ENCODE peak calls at places on chromosomes 3 and 15, in six cellular contexts. One of them, this sample, is unnamed.

GRCh38 chr3:21672303-21672702 is 78.7 kb downstream of the ZNF385D start:
- DNase-seq in endothelial cell: no peak
- DNase-seq in astrocyte of the spinal cord: peak; percentile 92
- DNase-seq in PC-3: peak; percentile 94
- DNase-seq in choroid plexus epithelial cell: peak; percentile 60
- DNase-seq in progenitor cell of endocrine pancreas: no peak
- DNase-seq in this sample: no peak

GRCh38 chr3:52454235-52454937 is 545 bp upstream of the TNNC1 start:
- DNase-seq in choroid plexus epithelial cell: no peak
- DNase-seq in PC-3: no peak
- DNase-seq in endothelial cell: no peak
- DNase-seq in astrocyte of the spinal cord: no peak
- DNase-seq in progenitor cell of endocrine pancreas: no peak
- DNase-seq in this sample: no peak

GRCh38 chr15:101180620-101181307 is 71.1 kb downstream of the CHSY1 start:
- DNase-seq in astrocyte of the spinal cord: no peak
- DNase-seq in progenitor cell of endocrine pancreas: no peak
- DNase-seq in endothelial cell: no peak
- DNase-seq in choroid plexus epithelial cell: no peak
- DNase-seq in PC-3: no peak
- DNase-seq in this sample: no peak

GRCh38 chr15:63587527-63587926 is 9.7 kb upstream of the FBXL22 start:
- DNase-seq in astrocyte of the spinal cord: peak; percentile 30
- DNase-seq in endothelial cell: no peak
- DNase-seq in PC-3: peak; percentile 70
- DNase-seq in choroid plexus epithelial cell: peak; percentile 36
- DNase-seq in progenitor cell of endocrine pancreas: no peak
- DNase-seq in this sample: no peak

GRCh38 chr15:47366884-47367283 is 350.4 kb upstream of the SEMA6D start:
- DNase-seq in choroid plexus epithelial cell: no peak
- DNase-seq in progenitor cell of endocrine pancreas: no peak
- DNase-seq in astrocyte of the spinal cord: no peak
- DNase-seq in PC-3: peak; percentile 12
- DNase-seq in endothelial cell: no peak
- DNase-seq in this sample: no peak

GRCh38 chr3:197782230-197782629 is 8.8 kb upstream of the LRCH3 start:
- DNase-seq in endothelial cell: no peak
- DNase-seq in PC-3: no peak
- DNase-seq in astrocyte of the spinal cord: no peak
- DNase-seq in progenitor cell of endocrine pancreas: no peak
- DNase-seq in choroid plexus epithelial cell: no peak
- DNase-seq in this sample: no peak

GRCh38 chr15:65767895-65768294 is 24.2 kb downstream of the DENND4A start:
- DNase-seq in astrocyte of the spinal cord: no peak
- DNase-seq in PC-3: no peak
- DNase-seq in progenitor cell of endocrine pancreas: no peak
- DNase-seq in choroid plexus epithelial cell: no peak
- DNase-seq in endothelial cell: no peak
- DNase-seq in this sample: no peak

GRCh38 chr3:51963951-51964451 is 3.3 kb downstream of the PCBP4 start:
- DNase-seq in PC-3: no peak
- DNase-seq in progenitor cell of endocrine pancreas: no peak
- DNase-seq in choroid plexus epithelial cell: no peak
- DNase-seq in endothelial cell: no peak
- DNase-seq in astrocyte of the spinal cord: no peak
- DNase-seq in this sample: no peak

GRCh38 chr15:66860844-66861243 is 158.8 kb downstream of the SMAD6 start:
- DNase-seq in progenitor cell of endocrine pancreas: no peak
- DNase-seq in choroid plexus epithelial cell: no peak
- DNase-seq in astrocyte of the spinal cord: no peak
- DNase-seq in PC-3: no peak
- DNase-seq in endothelial cell: no peak
- DNase-seq in this sample: no peak

GRCh38 chr15:90823455-90823974 is 44.9 kb upstream of the FURIN start:
- DNase-seq in choroid plexus epithelial cell: no peak
- DNase-seq in progenitor cell of endocrine pancreas: no peak
- DNase-seq in astrocyte of the spinal cord: no peak
- DNase-seq in endothelial cell: no peak
- DNase-seq in PC-3: no peak
- DNase-seq in this sample: no peak

DNA sequence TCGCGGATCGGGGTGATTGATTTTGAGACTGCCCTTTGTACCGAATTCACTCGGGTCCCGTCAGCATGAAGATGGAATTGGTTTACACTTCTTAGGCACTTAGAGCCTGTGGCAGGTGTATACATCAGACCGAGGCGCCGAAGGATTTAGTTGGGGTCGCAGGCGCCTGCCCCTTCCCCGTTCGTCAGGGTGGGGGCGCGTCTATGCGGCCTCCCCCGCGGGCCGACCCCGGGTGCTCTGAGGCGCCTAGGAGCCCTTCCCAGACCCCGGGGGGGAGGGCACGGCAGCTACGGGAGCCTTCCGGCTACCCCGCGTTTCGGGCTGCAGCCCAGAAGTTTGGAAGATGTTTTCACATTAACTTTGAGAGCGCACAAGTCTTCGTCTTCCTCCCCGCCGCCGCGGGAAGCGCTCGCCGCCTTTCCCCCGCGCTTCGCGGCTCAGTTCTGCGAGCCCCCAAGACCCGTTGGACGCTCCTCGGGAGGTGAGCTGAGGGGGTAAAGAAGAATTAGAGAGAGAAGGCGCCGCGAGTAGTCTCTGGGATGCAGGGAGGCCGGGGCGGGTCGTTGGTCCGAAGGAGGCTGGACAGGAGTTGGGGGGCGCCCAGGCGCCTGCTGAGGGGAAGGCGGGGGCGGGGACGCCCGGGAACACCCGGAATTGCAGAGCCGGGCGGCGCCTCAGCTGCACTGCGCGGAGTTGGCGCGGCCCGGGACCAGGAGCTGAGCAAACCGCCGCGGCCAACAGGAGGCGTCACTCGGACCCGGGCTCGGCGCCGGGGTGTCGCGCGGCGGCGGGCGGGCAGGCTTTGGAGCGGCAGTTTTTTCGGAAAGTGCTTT is 737 bp downstream of the TIPARP start:
- DNase-seq in choroid plexus epithelial cell: peak; percentile 56
- DNase-seq in endothelial cell: peak; percentile 58
- DNase-seq in PC-3: peak; percentile 34
- DNase-seq in astrocyte of the spinal cord: peak; percentile 55
- DNase-seq in progenitor cell of endocrine pancreas: peak; percentile 53
- DNase-seq in this sample: no peak
- TF ChIP-seq CTCF in choroid plexus epithelial cell: peak; percentile 28
- TF ChIP-seq CTCF in endothelial cell: peak; percentile 70
- TF ChIP-seq CTCF in PC-3: peak; percentile 57
- TF ChIP-seq CTCF in astrocyte of the spinal cord: peak; percentile 36
- TF ChIP-seq CTCF in progenitor cell of endocrine pancreas: peak; percentile 71
- TF ChIP-seq CTCF in this sample: peak; percentile 24

DNA sequence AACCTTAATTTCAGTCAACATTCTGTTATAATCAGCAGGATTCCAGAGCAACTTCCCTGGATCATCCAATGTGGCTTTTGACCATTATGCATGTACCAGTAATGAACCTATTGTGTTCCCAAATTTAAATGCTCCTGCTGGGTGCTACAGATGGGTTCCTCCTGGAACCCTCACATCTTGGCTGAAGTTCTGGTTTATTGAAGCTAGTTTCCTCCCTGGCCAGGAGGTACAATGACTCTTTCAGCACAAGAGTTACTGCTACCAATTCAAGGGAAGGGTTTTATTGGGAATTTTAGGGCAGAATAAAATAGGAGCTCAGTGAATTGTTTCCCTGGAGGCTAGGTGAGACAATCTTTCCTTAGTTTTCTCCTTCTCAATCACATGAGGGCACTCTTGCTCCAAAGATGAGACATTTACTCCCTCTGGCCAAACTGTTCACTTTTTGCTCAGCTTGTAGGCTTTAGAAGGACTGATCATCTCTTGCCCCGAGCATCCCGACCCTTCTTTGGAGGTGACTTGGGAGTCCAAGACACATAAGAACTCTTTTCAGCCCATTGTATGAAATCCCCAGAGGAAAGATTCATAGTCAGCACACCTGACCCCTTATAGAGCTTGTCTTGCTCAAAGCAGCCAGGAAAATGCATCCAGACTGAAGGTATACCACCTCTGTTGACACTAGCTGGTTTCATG is 8.8 kb upstream of the NPHP3 start:
- DNase-seq in progenitor cell of endocrine pancreas: no peak
- DNase-seq in endothelial cell: peak; percentile 33
- DNase-seq in astrocyte of the spinal cord: peak; percentile 63
- DNase-seq in choroid plexus epithelial cell: peak; percentile 79
- DNase-seq in PC-3: peak; percentile 55
- DNase-seq in this sample: no peak
- TF ChIP-seq CTCF in progenitor cell of endocrine pancreas: peak; percentile 65
- TF ChIP-seq CTCF in endothelial cell: no peak
- TF ChIP-seq CTCF in astrocyte of the spinal cord: peak; percentile 52
- TF ChIP-seq CTCF in choroid plexus epithelial cell: peak; percentile 61
- TF ChIP-seq CTCF in PC-3: peak; percentile 55
- TF ChIP-seq CTCF in this sample: peak; percentile 69

GRCh38 chr15:69064649-69065048 is 50.2 kb downstream of the NOX5 start:
- DNase-seq in endothelial cell: no peak
- DNase-seq in choroid plexus epithelial cell: no peak
- DNase-seq in progenitor cell of endocrine pancreas: no peak
- DNase-seq in astrocyte of the spinal cord: no peak
- DNase-seq in PC-3: no peak
- DNase-seq in this sample: no peak
- TF ChIP-seq CTCF in endothelial cell: no peak
- TF ChIP-seq CTCF in choroid plexus epithelial cell: no peak
- TF ChIP-seq CTCF in progenitor cell of endocrine pancreas: peak; percentile 14
- TF ChIP-seq CTCF in astrocyte of the spinal cord: peak; percentile 8
- TF ChIP-seq CTCF in PC-3: no peak
- TF ChIP-seq CTCF in this sample: no peak

GRCh38 chr3:113825090-113825489 is 13.5 kb upstream of the GRAMD1C start:
- DNase-seq in choroid plexus epithelial cell: peak; percentile 34
- DNase-seq in astrocyte of the spinal cord: no peak
- DNase-seq in PC-3: peak; percentile 44
- DNase-seq in endothelial cell: no peak
- DNase-seq in progenitor cell of endocrine pancreas: no peak
- DNase-seq in this sample: no peak
- TF ChIP-seq CTCF in choroid plexus epithelial cell: peak; percentile 47
- TF ChIP-seq CTCF in astrocyte of the spinal cord: peak; percentile 35
- TF ChIP-seq CTCF in PC-3: peak; percentile 29
- TF ChIP-seq CTCF in endothelial cell: peak; percentile 41
- TF ChIP-seq CTCF in progenitor cell of endocrine pancreas: peak; percentile 19
- TF ChIP-seq CTCF in this sample: no peak

GRCh38 chr3:39383190-39383912 is at the start of gene SLC25A38:
- DNase-seq in choroid plexus epithelial cell: peak; percentile 94
- DNase-seq in PC-3: peak; percentile 84
- DNase-seq in progenitor cell of endocrine pancreas: peak; percentile 42
- DNase-seq in astrocyte of the spinal cord: peak; percentile 91
- DNase-seq in endothelial cell: peak; percentile 68
- DNase-seq in this sample: peak; percentile 85
- TF ChIP-seq CTCF in choroid plexus epithelial cell: peak; percentile 51
- TF ChIP-seq CTCF in PC-3: peak; percentile 28
- TF ChIP-seq CTCF in progenitor cell of endocrine pancreas: peak; percentile 46
- TF ChIP-seq CTCF in astrocyte of the spinal cord: peak; percentile 40
- TF ChIP-seq CTCF in endothelial cell: no peak
- TF ChIP-seq CTCF in this sample: peak; percentile 30

GRCh38 chr3:41450416-41451231 is 251.3 kb downstream of the CTNNB1 start:
- DNase-seq in endothelial cell: peak; percentile 4
- DNase-seq in choroid plexus epithelial cell: no peak
- DNase-seq in progenitor cell of endocrine pancreas: no peak
- DNase-seq in astrocyte of the spinal cord: no peak
- DNase-seq in PC-3: peak; percentile 44
- DNase-seq in this sample: no peak
- TF ChIP-seq CTCF in endothelial cell: no peak
- TF ChIP-seq CTCF in choroid plexus epithelial cell: peak; percentile 30
- TF ChIP-seq CTCF in progenitor cell of endocrine pancreas: peak; percentile 29
- TF ChIP-seq CTCF in astrocyte of the spinal cord: no peak
- TF ChIP-seq CTCF in PC-3: peak; percentile 55
- TF ChIP-seq CTCF in this sample: no peak

GRCh38 chr15:99925661-99926461 is 192.6 kb upstream of the LYSMD4 start:
- DNase-seq in astrocyte of the spinal cord: no peak
- DNase-seq in endothelial cell: peak; percentile 25
- DNase-seq in PC-3: peak; percentile 13
- DNase-seq in progenitor cell of endocrine pancreas: no peak
- DNase-seq in choroid plexus epithelial cell: peak; percentile 6
- DNase-seq in this sample: no peak

GRCh38 chr15:99929266-99929665 is 196.0 kb upstream of the LYSMD4 start:
- DNase-seq in endothelial cell: no peak
- DNase-seq in astrocyte of the spinal cord: no peak
- DNase-seq in PC-3: no peak
- DNase-seq in progenitor cell of endocrine pancreas: no peak
- DNase-seq in choroid plexus epithelial cell: no peak
- DNase-seq in this sample: no peak

GRCh38 chr15:99931703-99932603 is 198.7 kb upstream of the LYSMD4 start:
- DNase-seq in endothelial cell: no peak
- DNase-seq in choroid plexus epithelial cell: no peak
- DNase-seq in PC-3: peak; percentile 59
- DNase-seq in astrocyte of the spinal cord: no peak
- DNase-seq in progenitor cell of endocrine pancreas: no peak
- DNase-seq in this sample: no peak

GRCh38 chr15:99930696-99931095 is 197.5 kb upstream of the LYSMD4 start:
- DNase-seq in choroid plexus epithelial cell: no peak
- DNase-seq in endothelial cell: no peak
- DNase-seq in progenitor cell of endocrine pancreas: no peak
- DNase-seq in astrocyte of the spinal cord: no peak
- DNase-seq in PC-3: no peak
- DNase-seq in this sample: no peak

DNA sequence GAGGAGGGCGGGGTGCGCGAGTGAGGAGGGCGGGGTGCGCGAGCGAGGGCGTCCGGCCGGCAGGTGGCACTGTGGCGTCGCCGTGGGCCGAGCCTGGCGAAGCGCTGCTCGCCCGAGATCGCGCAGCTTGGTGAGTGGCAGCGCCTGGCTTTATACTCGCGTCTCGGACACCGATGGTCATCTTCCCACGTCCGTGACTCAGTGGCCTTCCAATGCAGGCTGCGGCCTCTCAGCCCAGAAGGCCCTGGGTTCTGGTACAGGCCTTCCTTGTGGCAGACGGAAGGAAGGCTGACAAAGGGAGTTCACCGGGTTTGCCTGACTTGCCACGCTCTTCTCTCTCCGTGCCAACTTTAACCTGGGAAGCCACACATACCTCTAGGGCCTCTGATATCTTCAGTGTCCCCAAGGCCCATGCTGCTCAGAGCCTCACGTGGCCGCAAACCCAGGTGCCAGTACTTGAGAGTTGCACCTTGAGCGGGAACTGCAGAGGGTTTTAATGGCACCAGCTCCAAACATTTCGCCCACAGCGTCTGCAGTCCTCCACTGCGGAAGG is 195.3 kb upstream of the LYSMD4 start:
- DNase-seq in choroid plexus epithelial cell: peak; percentile 82
- DNase-seq in astrocyte of the spinal cord: peak; percentile 75
- DNase-seq in endothelial cell: peak; percentile 70
- DNase-seq in PC-3: peak; percentile 61
- DNase-seq in progenitor cell of endocrine pancreas: peak; percentile 41
- DNase-seq in this sample: no peak
- TF ChIP-seq CTCF in choroid plexus epithelial cell: peak; percentile 56
- TF ChIP-seq CTCF in astrocyte of the spinal cord: peak; percentile 52
- TF ChIP-seq CTCF in endothelial cell: peak; percentile 61
- TF ChIP-seq CTCF in PC-3: peak; percentile 36
- TF ChIP-seq CTCF in progenitor cell of endocrine pancreas: peak; percentile 63
- TF ChIP-seq CTCF in this sample: peak; percentile 52